ENCODE peak calls at places on chromosomes 6 and 20, in seven cellular contexts. One of them, this sample, is unnamed.

GRCh38 chr6:116536216-116536621 is 9.3 kb downstream of the TRAPPC3L start:
- DNase-seq in activated T-helper 1 cell treated with anti-CD3 and anti-CD28 coated beads, Interleukin-12 subunit alpha, Interleukin-12 subunit beta, Interleukin-2, Interleukin-4 antibody, amounts not matched to agents 30 ng/mL and 10 ng/mL and 1 ng/mL, durations not matched to agents 14 hours and 24 hours and 36 hours: peak
- DNase-seq in MCF 10A: peak
- DNase-seq in bronchial epithelial cell: peak
- DNase-seq in naive thymus-derived CD4-positive, alpha-beta T cell: peak
- DNase-seq in activated naive CD8-positive, alpha-beta T cell treated with anti-CD3 and anti-CD28 coated beads for 36 hours: no peak
- DNase-seq in Panc1: peak
- DNase-seq in this sample: peak

GRCh38 chr20:5024982-5025381 is 23.7 kb upstream of the SLC23A2 start:
- DNase-seq in activated T-helper 1 cell treated with anti-CD3 and anti-CD28 coated beads, Interleukin-12 subunit alpha, Interleukin-12 subunit beta, Interleukin-2, Interleukin-4 antibody, amounts not matched to agents 30 ng/mL and 10 ng/mL and 1 ng/mL, durations not matched to agents 14 hours and 24 hours and 36 hours: no peak
- DNase-seq in MCF 10A: no peak
- DNase-seq in bronchial epithelial cell: no peak
- DNase-seq in naive thymus-derived CD4-positive, alpha-beta T cell: no peak
- DNase-seq in activated naive CD8-positive, alpha-beta T cell treated with anti-CD3 and anti-CD28 coated beads for 36 hours: no peak
- DNase-seq in Panc1: no peak
- DNase-seq in this sample: no peak

GRCh38 chr6:137903933-137904821 is 37.1 kb downstream of the TNFAIP3 start:
- DNase-seq in activated T-helper 1 cell treated with anti-CD3 and anti-CD28 coated beads, Interleukin-12 subunit alpha, Interleukin-12 subunit beta, Interleukin-2, Interleukin-4 antibody, amounts not matched to agents 30 ng/mL and 10 ng/mL and 1 ng/mL, durations not matched to agents 14 hours and 24 hours and 36 hours: no peak
- DNase-seq in MCF 10A: no peak
- DNase-seq in bronchial epithelial cell: peak
- DNase-seq in naive thymus-derived CD4-positive, alpha-beta T cell: no peak
- DNase-seq in activated naive CD8-positive, alpha-beta T cell treated with anti-CD3 and anti-CD28 coated beads for 36 hours: peak
- DNase-seq in Panc1: no peak
- DNase-seq in this sample: no peak

GRCh38 chr6:13796781-13797180 is 17.6 kb downstream of the MCUR1 start:
- DNase-seq in activated T-helper 1 cell treated with anti-CD3 and anti-CD28 coated beads, Interleukin-12 subunit alpha, Interleukin-12 subunit beta, Interleukin-2, Interleukin-4 antibody, amounts not matched to agents 30 ng/mL and 10 ng/mL and 1 ng/mL, durations not matched to agents 14 hours and 24 hours and 36 hours: no peak
- DNase-seq in MCF 10A: no peak
- DNase-seq in bronchial epithelial cell: peak
- DNase-seq in naive thymus-derived CD4-positive, alpha-beta T cell: no peak
- DNase-seq in activated naive CD8-positive, alpha-beta T cell treated with anti-CD3 and anti-CD28 coated beads for 36 hours: no peak
- DNase-seq in Panc1: no peak
- DNase-seq in this sample: no peak

GRCh38 chr6:129567374-129567773 is 142.6 kb downstream of the ARHGAP18 start:
- DNase-seq in activated T-helper 1 cell treated with anti-CD3 and anti-CD28 coated beads, Interleukin-12 subunit alpha, Interleukin-12 subunit beta, Interleukin-2, Interleukin-4 antibody, amounts not matched to agents 30 ng/mL and 10 ng/mL and 1 ng/mL, durations not matched to agents 14 hours and 24 hours and 36 hours: peak
- DNase-seq in MCF 10A: peak
- DNase-seq in bronchial epithelial cell: peak
- DNase-seq in naive thymus-derived CD4-positive, alpha-beta T cell: no peak
- DNase-seq in activated naive CD8-positive, alpha-beta T cell treated with anti-CD3 and anti-CD28 coated beads for 36 hours: peak
- DNase-seq in Panc1: no peak
- DNase-seq in this sample: no peak

GRCh38 chr6:44660561-44661220 is 273.2 kb downstream of the CDC5L start:
- DNase-seq in activated T-helper 1 cell treated with anti-CD3 and anti-CD28 coated beads, Interleukin-12 subunit alpha, Interleukin-12 subunit beta, Interleukin-2, Interleukin-4 antibody, amounts not matched to agents 30 ng/mL and 10 ng/mL and 1 ng/mL, durations not matched to agents 14 hours and 24 hours and 36 hours: no peak
- DNase-seq in MCF 10A: no peak
- DNase-seq in bronchial epithelial cell: no peak
- DNase-seq in naive thymus-derived CD4-positive, alpha-beta T cell: no peak
- DNase-seq in activated naive CD8-positive, alpha-beta T cell treated with anti-CD3 and anti-CD28 coated beads for 36 hours: no peak
- DNase-seq in Panc1: no peak
- DNase-seq in this sample: no peak

GRCh38 chr20:5376228-5376627 is 59.5 kb upstream of the PROKR2 start:
- DNase-seq in activated T-helper 1 cell treated with anti-CD3 and anti-CD28 coated beads, Interleukin-12 subunit alpha, Interleukin-12 subunit beta, Interleukin-2, Interleukin-4 antibody, amounts not matched to agents 30 ng/mL and 10 ng/mL and 1 ng/mL, durations not matched to agents 14 hours and 24 hours and 36 hours: no peak
- DNase-seq in MCF 10A: no peak
- DNase-seq in bronchial epithelial cell: no peak
- DNase-seq in naive thymus-derived CD4-positive, alpha-beta T cell: no peak
- DNase-seq in activated naive CD8-positive, alpha-beta T cell treated with anti-CD3 and anti-CD28 coated beads for 36 hours: no peak
- DNase-seq in Panc1: no peak
- DNase-seq in this sample: no peak

GRCh38 chr6:149147191-149147590 is 170.3 kb upstream of the TAB2 start:
- DNase-seq in activated T-helper 1 cell treated with anti-CD3 and anti-CD28 coated beads, Interleukin-12 subunit alpha, Interleukin-12 subunit beta, Interleukin-2, Interleukin-4 antibody, amounts not matched to agents 30 ng/mL and 10 ng/mL and 1 ng/mL, durations not matched to agents 14 hours and 24 hours and 36 hours: no peak
- DNase-seq in MCF 10A: no peak
- DNase-seq in bronchial epithelial cell: no peak
- DNase-seq in naive thymus-derived CD4-positive, alpha-beta T cell: no peak
- DNase-seq in activated naive CD8-positive, alpha-beta T cell treated with anti-CD3 and anti-CD28 coated beads for 36 hours: no peak
- DNase-seq in Panc1: no peak
- DNase-seq in this sample: no peak

GRCh38 chr6:37800904-37801669 is 18.4 kb upstream of the ZFAND3 start:
- DNase-seq in activated T-helper 1 cell treated with anti-CD3 and anti-CD28 coated beads, Interleukin-12 subunit alpha, Interleukin-12 subunit beta, Interleukin-2, Interleukin-4 antibody, amounts not matched to agents 30 ng/mL and 10 ng/mL and 1 ng/mL, durations not matched to agents 14 hours and 24 hours and 36 hours: no peak
- DNase-seq in MCF 10A: no peak
- DNase-seq in bronchial epithelial cell: no peak
- DNase-seq in naive thymus-derived CD4-positive, alpha-beta T cell: no peak
- DNase-seq in activated naive CD8-positive, alpha-beta T cell treated with anti-CD3 and anti-CD28 coated beads for 36 hours: no peak
- DNase-seq in Panc1: no peak
- DNase-seq in this sample: no peak

GRCh38 chr20:58714340-58714922 is 21.8 kb downstream of the NPEPL1 start:
- DNase-seq in activated T-helper 1 cell treated with anti-CD3 and anti-CD28 coated beads, Interleukin-12 subunit alpha, Interleukin-12 subunit beta, Interleukin-2, Interleukin-4 antibody, amounts not matched to agents 30 ng/mL and 10 ng/mL and 1 ng/mL, durations not matched to agents 14 hours and 24 hours and 36 hours: no peak
- DNase-seq in MCF 10A: no peak
- DNase-seq in bronchial epithelial cell: no peak
- DNase-seq in naive thymus-derived CD4-positive, alpha-beta T cell: no peak
- DNase-seq in activated naive CD8-positive, alpha-beta T cell treated with anti-CD3 and anti-CD28 coated beads for 36 hours: no peak
- DNase-seq in Panc1: no peak
- DNase-seq in this sample: no peak

GRCh38 chr20:32501709-32502108 is 83.4 kb downstream of the NOL4L start:
- DNase-seq in activated T-helper 1 cell treated with anti-CD3 and anti-CD28 coated beads, Interleukin-12 subunit alpha, Interleukin-12 subunit beta, Interleukin-2, Interleukin-4 antibody, amounts not matched to agents 30 ng/mL and 10 ng/mL and 1 ng/mL, durations not matched to agents 14 hours and 24 hours and 36 hours: no peak
- DNase-seq in MCF 10A: peak
- DNase-seq in bronchial epithelial cell: peak
- DNase-seq in naive thymus-derived CD4-positive, alpha-beta T cell: no peak
- DNase-seq in activated naive CD8-positive, alpha-beta T cell treated with anti-CD3 and anti-CD28 coated beads for 36 hours: no peak
- DNase-seq in Panc1: no peak
- DNase-seq in this sample: no peak

GRCh38 chr20:63553251-63553932 is 567 bp upstream of the FNDC11 start:
- DNase-seq in activated T-helper 1 cell treated with anti-CD3 and anti-CD28 coated beads, Interleukin-12 subunit alpha, Interleukin-12 subunit beta, Interleukin-2, Interleukin-4 antibody, amounts not matched to agents 30 ng/mL and 10 ng/mL and 1 ng/mL, durations not matched to agents 14 hours and 24 hours and 36 hours: peak
- DNase-seq in MCF 10A: peak
- DNase-seq in bronchial epithelial cell: peak
- DNase-seq in naive thymus-derived CD4-positive, alpha-beta T cell: peak
- DNase-seq in activated naive CD8-positive, alpha-beta T cell treated with anti-CD3 and anti-CD28 coated beads for 36 hours: peak
- DNase-seq in Panc1: no peak
- DNase-seq in this sample: peak

GRCh38 chr6:104161960-104162669 is 697.6 kb downstream of the HACE1 start:
- DNase-seq in activated T-helper 1 cell treated with anti-CD3 and anti-CD28 coated beads, Interleukin-12 subunit alpha, Interleukin-12 subunit beta, Interleukin-2, Interleukin-4 antibody, amounts not matched to agents 30 ng/mL and 10 ng/mL and 1 ng/mL, durations not matched to agents 14 hours and 24 hours and 36 hours: no peak
- DNase-seq in MCF 10A: peak
- DNase-seq in bronchial epithelial cell: peak
- DNase-seq in naive thymus-derived CD4-positive, alpha-beta T cell: no peak
- DNase-seq in activated naive CD8-positive, alpha-beta T cell treated with anti-CD3 and anti-CD28 coated beads for 36 hours: no peak
- DNase-seq in Panc1: no peak
- DNase-seq in this sample: no peak

GRCh38 chr6:101077344-101077743 is 196.2 kb upstream of the ASCC3 start:
- DNase-seq in activated T-helper 1 cell treated with anti-CD3 and anti-CD28 coated beads, Interleukin-12 subunit alpha, Interleukin-12 subunit beta, Interleukin-2, Interleukin-4 antibody, amounts not matched to agents 30 ng/mL and 10 ng/mL and 1 ng/mL, durations not matched to agents 14 hours and 24 hours and 36 hours: no peak
- DNase-seq in MCF 10A: no peak
- DNase-seq in bronchial epithelial cell: no peak
- DNase-seq in naive thymus-derived CD4-positive, alpha-beta T cell: no peak
- DNase-seq in activated naive CD8-positive, alpha-beta T cell treated with anti-CD3 and anti-CD28 coated beads for 36 hours: no peak
- DNase-seq in Panc1: no peak
- DNase-seq in this sample: no peak

GRCh38 chr6:122673345-122673961 is 63.2 kb downstream of the PKIB start:
- DNase-seq in activated T-helper 1 cell treated with anti-CD3 and anti-CD28 coated beads, Interleukin-12 subunit alpha, Interleukin-12 subunit beta, Interleukin-2, Interleukin-4 antibody, amounts not matched to agents 30 ng/mL and 10 ng/mL and 1 ng/mL, durations not matched to agents 14 hours and 24 hours and 36 hours: no peak
- DNase-seq in MCF 10A: peak
- DNase-seq in bronchial epithelial cell: peak
- DNase-seq in naive thymus-derived CD4-positive, alpha-beta T cell: no peak
- DNase-seq in activated naive CD8-positive, alpha-beta T cell treated with anti-CD3 and anti-CD28 coated beads for 36 hours: no peak
- DNase-seq in Panc1: no peak
- DNase-seq in this sample: no peak

GRCh38 chr20:34472246-34472925 is 43.8 kb upstream of the DYNLRB1 start:
- DNase-seq in activated T-helper 1 cell treated with anti-CD3 and anti-CD28 coated beads, Interleukin-12 subunit alpha, Interleukin-12 subunit beta, Interleukin-2, Interleukin-4 antibody, amounts not matched to agents 30 ng/mL and 10 ng/mL and 1 ng/mL, durations not matched to agents 14 hours and 24 hours and 36 hours: no peak
- DNase-seq in MCF 10A: peak
- DNase-seq in bronchial epithelial cell: peak
- DNase-seq in naive thymus-derived CD4-positive, alpha-beta T cell: no peak
- DNase-seq in activated naive CD8-positive, alpha-beta T cell treated with anti-CD3 and anti-CD28 coated beads for 36 hours: no peak
- DNase-seq in Panc1: no peak
- DNase-seq in this sample: no peak

GRCh38 chr20:45833883-45834796 is 541 bp downstream of the SNX21 start:
- DNase-seq in activated T-helper 1 cell treated with anti-CD3 and anti-CD28 coated beads, Interleukin-12 subunit alpha, Interleukin-12 subunit beta, Interleukin-2, Interleukin-4 antibody, amounts not matched to agents 30 ng/mL and 10 ng/mL and 1 ng/mL, durations not matched to agents 14 hours and 24 hours and 36 hours: peak
- DNase-seq in MCF 10A: peak
- DNase-seq in bronchial epithelial cell: no peak
- DNase-seq in naive thymus-derived CD4-positive, alpha-beta T cell: peak
- DNase-seq in activated naive CD8-positive, alpha-beta T cell treated with anti-CD3 and anti-CD28 coated beads for 36 hours: peak
- DNase-seq in Panc1: no peak
- DNase-seq in this sample: peak

GRCh38 chr6:13404115-13404891 is 76.0 kb upstream of the TBC1D7 start:
- DNase-seq in activated T-helper 1 cell treated with anti-CD3 and anti-CD28 coated beads, Interleukin-12 subunit alpha, Interleukin-12 subunit beta, Interleukin-2, Interleukin-4 antibody, amounts not matched to agents 30 ng/mL and 10 ng/mL and 1 ng/mL, durations not matched to agents 14 hours and 24 hours and 36 hours: no peak
- DNase-seq in MCF 10A: peak
- DNase-seq in bronchial epithelial cell: peak
- DNase-seq in naive thymus-derived CD4-positive, alpha-beta T cell: no peak
- DNase-seq in activated naive CD8-positive, alpha-beta T cell treated with anti-CD3 and anti-CD28 coated beads for 36 hours: no peak
- DNase-seq in Panc1: no peak
- DNase-seq in this sample: no peak

GRCh38 chr20:25481918-25482253 is 74.4 kb downstream of the GINS1 start:
- DNase-seq in activated T-helper 1 cell treated with anti-CD3 and anti-CD28 coated beads, Interleukin-12 subunit alpha, Interleukin-12 subunit beta, Interleukin-2, Interleukin-4 antibody, amounts not matched to agents 30 ng/mL and 10 ng/mL and 1 ng/mL, durations not matched to agents 14 hours and 24 hours and 36 hours: no peak
- DNase-seq in MCF 10A: no peak
- DNase-seq in bronchial epithelial cell: no peak
- DNase-seq in naive thymus-derived CD4-positive, alpha-beta T cell: no peak
- DNase-seq in activated naive CD8-positive, alpha-beta T cell treated with anti-CD3 and anti-CD28 coated beads for 36 hours: no peak
- DNase-seq in Panc1: no peak
- DNase-seq in this sample: no peak

GRCh38 chr20:45893831-45894230 is 2.7 kb downstream of the CTSA start:
- DNase-seq in activated T-helper 1 cell treated with anti-CD3 and anti-CD28 coated beads, Interleukin-12 subunit alpha, Interleukin-12 subunit beta, Interleukin-2, Interleukin-4 antibody, amounts not matched to agents 30 ng/mL and 10 ng/mL and 1 ng/mL, durations not matched to agents 14 hours and 24 hours and 36 hours: no peak
- DNase-seq in MCF 10A: no peak
- DNase-seq in bronchial epithelial cell: no peak
- DNase-seq in naive thymus-derived CD4-positive, alpha-beta T cell: no peak
- DNase-seq in activated naive CD8-positive, alpha-beta T cell treated with anti-CD3 and anti-CD28 coated beads for 36 hours: no peak
- DNase-seq in Panc1: no peak
- DNase-seq in this sample: no peak

GRCh38 chr6:146017672-146018071 is 11.2 kb upstream of the GRM1 start:
- DNase-seq in activated T-helper 1 cell treated with anti-CD3 and anti-CD28 coated beads, Interleukin-12 subunit alpha, Interleukin-12 subunit beta, Interleukin-2, Interleukin-4 antibody, amounts not matched to agents 30 ng/mL and 10 ng/mL and 1 ng/mL, durations not matched to agents 14 hours and 24 hours and 36 hours: no peak
- DNase-seq in MCF 10A: no peak
- DNase-seq in bronchial epithelial cell: no peak
- DNase-seq in naive thymus-derived CD4-positive, alpha-beta T cell: no peak
- DNase-seq in activated naive CD8-positive, alpha-beta T cell treated with anti-CD3 and anti-CD28 coated beads for 36 hours: no peak
- DNase-seq in Panc1: no peak
- DNase-seq in this sample: no peak

GRCh38 chr20:11136691-11137090 is 462.9 kb upstream of the JAG1 start:
- DNase-seq in activated T-helper 1 cell treated with anti-CD3 and anti-CD28 coated beads, Interleukin-12 subunit alpha, Interleukin-12 subunit beta, Interleukin-2, Interleukin-4 antibody, amounts not matched to agents 30 ng/mL and 10 ng/mL and 1 ng/mL, durations not matched to agents 14 hours and 24 hours and 36 hours: no peak
- DNase-seq in MCF 10A: no peak
- DNase-seq in bronchial epithelial cell: no peak
- DNase-seq in naive thymus-derived CD4-positive, alpha-beta T cell: no peak
- DNase-seq in activated naive CD8-positive, alpha-beta T cell treated with anti-CD3 and anti-CD28 coated beads for 36 hours: no peak
- DNase-seq in Panc1: no peak
- DNase-seq in this sample: no peak

GRCh38 chr6:127299522-127300240 is 33.0 kb downstream of the RNF146 start:
- DNase-seq in activated T-helper 1 cell treated with anti-CD3 and anti-CD28 coated beads, Interleukin-12 subunit alpha, Interleukin-12 subunit beta, Interleukin-2, Interleukin-4 antibody, amounts not matched to agents 30 ng/mL and 10 ng/mL and 1 ng/mL, durations not matched to agents 14 hours and 24 hours and 36 hours: no peak
- DNase-seq in MCF 10A: no peak
- DNase-seq in bronchial epithelial cell: peak
- DNase-seq in naive thymus-derived CD4-positive, alpha-beta T cell: no peak
- DNase-seq in activated naive CD8-positive, alpha-beta T cell treated with anti-CD3 and anti-CD28 coated beads for 36 hours: no peak
- DNase-seq in Panc1: no peak
- DNase-seq in this sample: no peak

GRCh38 chr6:147407571-147407970 is 100.9 kb upstream of the SAMD5 start:
- DNase-seq in activated T-helper 1 cell treated with anti-CD3 and anti-CD28 coated beads, Interleukin-12 subunit alpha, Interleukin-12 subunit beta, Interleukin-2, Interleukin-4 antibody, amounts not matched to agents 30 ng/mL and 10 ng/mL and 1 ng/mL, durations not matched to agents 14 hours and 24 hours and 36 hours: no peak
- DNase-seq in MCF 10A: no peak
- DNase-seq in bronchial epithelial cell: no peak
- DNase-seq in naive thymus-derived CD4-positive, alpha-beta T cell: no peak
- DNase-seq in activated naive CD8-positive, alpha-beta T cell treated with anti-CD3 and anti-CD28 coated beads for 36 hours: no peak
- DNase-seq in Panc1: no peak
- DNase-seq in this sample: no peak

GRCh38 chr6:42423244-42423643 is 28.5 kb downstream of the TRERF1 start:
- DNase-seq in activated T-helper 1 cell treated with anti-CD3 and anti-CD28 coated beads, Interleukin-12 subunit alpha, Interleukin-12 subunit beta, Interleukin-2, Interleukin-4 antibody, amounts not matched to agents 30 ng/mL and 10 ng/mL and 1 ng/mL, durations not matched to agents 14 hours and 24 hours and 36 hours: peak
- DNase-seq in MCF 10A: no peak
- DNase-seq in bronchial epithelial cell: no peak
- DNase-seq in naive thymus-derived CD4-positive, alpha-beta T cell: no peak
- DNase-seq in activated naive CD8-positive, alpha-beta T cell treated with anti-CD3 and anti-CD28 coated beads for 36 hours: peak
- DNase-seq in Panc1: no peak
- DNase-seq in this sample: no peak

GRCh38 chr6:160583805-160584204 is 80.3 kb downstream of the LPA start:
- DNase-seq in activated T-helper 1 cell treated with anti-CD3 and anti-CD28 coated beads, Interleukin-12 subunit alpha, Interleukin-12 subunit beta, Interleukin-2, Interleukin-4 antibody, amounts not matched to agents 30 ng/mL and 10 ng/mL and 1 ng/mL, durations not matched to agents 14 hours and 24 hours and 36 hours: no peak
- DNase-seq in MCF 10A: peak
- DNase-seq in bronchial epithelial cell: peak
- DNase-seq in naive thymus-derived CD4-positive, alpha-beta T cell: no peak
- DNase-seq in activated naive CD8-positive, alpha-beta T cell treated with anti-CD3 and anti-CD28 coated beads for 36 hours: no peak
- DNase-seq in Panc1: no peak
- DNase-seq in this sample: no peak

This sample was measured in B cell.